ENCODE peak calls at places on chromosome 17, in four cellular contexts. F is dorsolateral prefrontal cortex, M is mammary epithelial cell, E is PC-9. V is an unnamed sample.

GRCh38 chr17:71405101-71405500 is 715.7 kb upstream of the SOX9 start:
- DNase-seq in F (no peak), M (peak), E (peak), V (no peak)

GRCh38 chr17:42780816-42781638 is 617 bp downstream of the WNK4 start:
- DNase-seq in F (no peak), M (no peak), E (no peak), V (no peak)

GRCh38 chr17:59067756-59068155 is 38.9 kb downstream of the TRIM37 start:
- DNase-seq in F (no peak), M (no peak), E (no peak), V (no peak)

GRCh38 chr17:16676645-16677044 is 13.4 kb upstream of the CCDC144A start:
- DNase-seq in F (no peak), M (no peak), E (no peak), V (no peak)

GRCh38 chr17:51372345-51373004 is 112.1 kb downstream of the UTP18 start:
- DNase-seq in F (peak), M (peak), E (peak), V (no peak)

GRCh38 chr17:57080708-57081107 is 4.3 kb upstream of the AKAP1 start:
- DNase-seq in F (no peak), M (peak), E (peak), V (no peak)

GRCh38 chr17:17075037-17075755 is 32.9 kb downstream of the MPRIP start:
- DNase-seq in F (peak), M (peak), E (no peak), V (peak)

GRCh38 chr17:17435323-17435722 is 41.5 kb upstream of the MED9 start:
- DNase-seq in F (no peak), M (no peak), E (no peak), V (no peak)

GRCh38 chr17:44223574-44224046 is 4.1 kb upstream of the UBTF start:
- DNase-seq in F (no peak), M (peak), E (no peak), V (no peak)

GRCh38 chr17:47789611-47790520 is 31.7 kb downstream of the OSBPL7 start:
- DNase-seq in F (peak), M (peak), E (peak), V (peak)

GRCh38 chr17:45848868-45849535 is 4.3 kb downstream of the SPPL2C start:
- DNase-seq in F (peak), M (no peak), E (no peak), V (no peak)

GRCh38 chr17:45292696-45293412 is 24.0 kb downstream of the MAP3K14 start:
- DNase-seq in F (no peak), M (no peak), E (no peak), V (no peak)

GRCh38 chr17:44911133-44912001 is 3.9 kb downstream of the GFAP start:
- DNase-seq in F (peak), M (no peak), E (peak), V (peak)

GRCh38 chr17:55437165-55437605 is 15.6 kb upstream of the MMD start:
- DNase-seq in F (no peak), M (no peak), E (no peak), V (no peak)

GRCh38 chr17:78967782-78968362 is 11.9 kb downstream of the LGALS3BP start:
- DNase-seq in F (no peak), M (no peak), E (no peak), V (no peak)

GRCh38 chr17:46717999-46718398 is 100.5 kb downstream of the WNT3 start:
- DNase-seq in F (no peak), M (no peak), E (no peak), V (no peak)

GRCh38 chr17:9322298-9322697 is 253.3 kb downstream of the STX8 start:
- DNase-seq in F (no peak), M (no peak), E (no peak), V (no peak)

GRCh38 chr17:55727920-55728319 is 5.3 kb upstream of the TMEM100 start:
- DNase-seq in F (no peak), M (peak), E (no peak), V (no peak)

GRCh38 chr17:82107341-82107860 is 9.4 kb upstream of the FASN start:
- DNase-seq in F (no peak), M (no peak), E (no peak), V (peak)

GRCh38 chr17:83195330-83196087 is 116.1 kb downstream of the METRNL start:
- DNase-seq in F (peak), M (no peak), E (no peak), V (peak)

GRCh38 chr17:975321-975982 is 4.1 kb downstream of the NXN start:
- DNase-seq in F (no peak), M (no peak), E (no peak), V (no peak)

GRCh38 chr17:79504181-79504605 is 106.7 kb downstream of the RBFOX3 start:
- DNase-seq in F (peak), M (no peak), E (no peak), V (no peak)

GRCh38 chr17:81831957-81832607 is 1.0 kb downstream of the MCRIP1 start:
- DNase-seq in F (peak), M (peak), E (no peak), V (no peak)

GRCh38 chr17:73424571-73424970 is 112.8 kb upstream of the CDC42EP4 start:
- DNase-seq in F (no peak), M (no peak), E (no peak), V (no peak)

GRCh38 chr17:31492880-31493655 is 101.6 kb downstream of the RAB11FIP4 start:
- DNase-seq in F (peak), M (no peak), E (no peak), V (peak)

GRCh38 chr17:57408064-57408811 is 151.9 kb downstream of the MSI2 start:
- DNase-seq in F (no peak), M (no peak), E (peak), V (no peak)

GRCh38 chr17:68248199-68248825 is 469 bp downstream of the AMZ2 start:
- DNase-seq in F (peak), M (peak), E (no peak), V (no peak)

GRCh38 chr17:57269052-57269451 is 12.7 kb downstream of the MSI2 start:
- DNase-seq in F (no peak), M (no peak), E (no peak), V (no peak)

GRCh38 chr17:20284018-20284417 is 183.3 kb downstream of the LGALS9B start:
- DNase-seq in F (no peak), M (no peak), E (no peak), V (no peak)

GRCh38 chr17:56913000-56913866 is 616 bp downstream of the TRIM25 start:
- DNase-seq in F (no peak), M (no peak), E (no peak), V (no peak)

GRCh38 chr17:58706351-58707140 is 14.1 kb downstream of the RAD51C start:
- DNase-seq in F (no peak), M (no peak), E (no peak), V (no peak)

GRCh38 chr17:16398270-16399267 is 16.8 kb upstream of the TRPV2 start:
- DNase-seq in F (peak), M (peak), E (peak), V (no peak)

DNA sequence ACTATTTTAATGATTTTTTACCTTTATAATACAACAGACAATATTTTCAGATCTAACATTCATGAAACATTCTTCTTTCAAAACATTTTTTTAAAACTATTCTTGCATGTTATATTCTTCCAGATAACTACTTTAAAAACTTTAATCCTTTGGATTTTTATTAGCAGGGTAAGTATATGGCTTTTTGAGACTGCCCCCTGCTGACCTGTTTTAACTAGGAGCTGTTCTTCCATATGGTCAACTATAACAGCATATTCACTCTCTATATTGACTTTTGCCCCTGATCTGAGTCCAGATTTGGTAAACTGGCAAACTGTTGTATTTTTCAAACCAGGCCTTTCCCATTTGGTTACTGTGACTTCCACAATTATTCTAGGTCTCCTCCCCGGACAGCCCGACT is 16.5 kb downstream of the ZNF18 start:
- DNase-seq in F (no peak), M (no peak), E (no peak), V (no peak)
- TF ChIP-seq CTCF in F (peak), M (peak), E (no peak), V (peak)

DNA sequence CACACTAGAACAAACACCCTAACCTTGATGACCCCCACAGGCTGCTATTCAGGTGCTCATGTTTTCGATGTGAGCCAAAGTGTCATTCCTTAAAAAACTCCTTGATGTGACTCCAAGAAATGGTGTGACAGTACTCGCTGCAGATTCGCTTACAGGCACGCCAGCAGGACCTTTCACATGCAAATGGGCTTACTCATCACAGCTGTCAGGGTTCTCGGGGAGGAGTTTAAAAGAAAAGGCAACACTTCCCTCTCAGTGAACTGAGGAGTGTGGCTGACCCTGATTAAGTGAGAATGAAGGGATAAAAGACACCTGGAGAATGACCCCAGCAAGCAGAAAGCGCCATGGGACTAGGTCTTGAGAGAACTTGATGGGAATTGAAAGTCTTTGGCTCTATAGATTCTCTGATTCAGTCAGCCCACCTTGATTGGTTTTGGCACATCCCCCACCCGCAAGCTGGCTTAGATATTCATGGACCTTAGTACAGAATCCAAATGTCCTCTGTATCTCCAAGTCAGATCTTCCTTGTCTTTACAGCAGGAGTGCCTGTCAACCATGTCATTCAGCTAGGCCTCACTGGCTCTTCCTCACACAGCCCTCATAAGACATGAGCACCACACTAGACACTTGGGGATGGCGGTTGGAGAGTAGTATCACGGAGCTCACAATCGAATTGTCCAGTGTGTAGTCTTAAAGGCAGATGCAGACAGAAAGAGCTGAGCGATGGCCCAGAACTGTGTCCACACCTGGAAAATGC is 82.6 kb downstream of the HIC1 start:
- DNase-seq in F (no peak), M (no peak), E (no peak), V (no peak)
- H3K27ac ChIP-seq in F (no peak), M (no peak), E (no peak), V (no peak)

GRCh38 chr17:41284546-41284945 is 9.0 kb downstream of the KRTAP9-7 start:
- DNase-seq in F (no peak), M (no peak), E (no peak), V (no peak)
- H3K4me3 ChIP-seq in F (no peak), M (no peak), E (no peak), V (no peak)

DNA sequence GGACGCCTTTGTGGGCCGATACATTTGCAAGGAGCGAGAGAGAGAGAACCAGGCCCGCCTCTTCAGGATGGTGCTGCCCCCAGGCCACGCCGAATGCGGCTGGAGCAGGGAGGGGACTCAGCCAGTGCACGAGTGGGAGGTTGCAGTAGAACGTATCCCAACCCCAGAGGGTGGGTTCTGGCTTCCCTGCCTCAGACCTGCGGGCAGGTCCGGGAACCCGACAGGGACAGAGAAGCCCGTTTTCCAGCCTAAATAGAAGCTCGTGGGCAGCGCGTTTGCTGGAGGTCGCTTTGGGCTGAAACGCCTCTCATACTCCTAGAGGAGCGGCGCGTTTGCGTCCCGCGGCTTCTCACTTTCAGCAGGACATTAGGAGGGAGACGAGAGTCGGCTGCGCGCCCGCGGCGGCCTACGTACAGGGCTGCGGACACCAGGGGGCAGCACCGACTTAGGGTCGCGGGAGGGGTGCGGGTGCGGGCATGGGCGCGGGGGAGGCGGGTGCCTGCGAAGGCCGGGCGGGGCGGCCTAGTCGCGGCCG is 11.0 kb downstream of the TBX2 start:
- DNase-seq in F (peak), M (no peak), E (no peak), V (peak)
- TF ChIP-seq CTCF in F (peak), M (no peak), E (peak), V (peak)

GRCh38 chr17:76139801-76140660 is 1.0 kb downstream of the FOXJ1 start:
- DNase-seq in F (no peak), M (no peak), E (no peak), V (no peak)
- H3K27ac ChIP-seq in F (no peak), M (no peak), E (no peak), V (no peak)

DNA sequence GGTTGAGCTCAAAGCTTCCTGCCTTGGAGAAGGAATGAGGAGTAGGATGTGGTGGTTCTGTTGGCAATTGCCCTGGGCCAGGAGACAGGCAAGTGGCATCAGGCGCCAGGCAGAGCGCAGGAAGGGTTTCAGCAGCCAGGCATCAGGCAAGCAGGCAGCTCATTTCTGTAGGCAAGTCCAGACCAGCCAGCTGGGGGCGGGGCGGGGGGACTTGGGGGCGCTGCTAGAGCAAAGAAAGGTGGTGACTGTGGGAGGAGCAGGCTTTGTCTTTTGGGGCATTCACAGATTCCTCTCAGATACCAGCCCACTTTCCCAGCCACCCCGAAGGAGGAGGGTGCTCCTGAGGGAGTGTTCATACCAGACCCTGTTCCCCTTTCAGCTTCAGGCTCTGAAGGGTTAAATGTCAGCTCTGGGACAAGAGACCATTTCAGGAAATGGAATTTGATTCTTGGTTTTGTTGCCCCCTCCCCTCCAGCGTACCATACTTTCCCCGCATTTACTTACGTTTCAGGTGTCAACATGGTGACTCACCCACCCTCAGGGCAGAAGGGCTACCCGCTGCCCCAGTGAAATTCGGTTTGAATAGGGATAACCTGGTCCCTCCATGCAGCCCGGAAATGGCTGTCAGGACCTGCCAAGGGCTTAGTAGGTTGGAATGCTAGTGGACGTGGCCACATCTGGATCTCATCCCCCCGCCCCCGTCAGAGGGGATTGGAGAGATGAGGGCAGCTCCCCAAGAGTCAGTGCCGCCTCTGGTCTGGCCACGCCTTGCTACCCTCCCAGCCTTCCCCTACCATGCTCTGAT is 13.2 kb downstream of the NGFR start:
- DNase-seq in F (no peak), M (peak), E (peak), V (no peak)
- H3K4me3 ChIP-seq in F (no peak), M (no peak), E (peak), V (no peak)

DNA sequence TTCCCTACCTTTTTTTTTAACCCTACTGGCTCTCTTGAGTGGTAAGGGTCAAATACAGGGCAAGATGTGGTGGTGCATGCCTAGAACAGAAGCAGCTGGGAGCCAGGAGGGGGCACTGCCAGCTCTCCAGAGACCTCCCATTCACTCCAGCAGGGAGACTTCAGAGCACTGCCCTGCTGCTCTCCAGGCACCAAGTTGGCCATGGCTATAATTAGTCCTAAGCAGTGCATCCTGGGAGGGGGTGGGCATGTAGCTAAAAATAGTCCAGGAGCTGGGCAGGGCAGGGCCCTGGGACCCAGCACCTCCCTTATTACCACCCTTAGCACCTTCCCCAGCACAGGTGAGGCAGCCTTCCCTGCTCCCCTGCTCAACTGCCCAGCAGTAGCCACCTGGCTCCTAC is 3.5 kb downstream of the CORO6 start:
- DNase-seq in F (no peak), M (no peak), E (no peak), V (no peak)
- TF ChIP-seq CTCF in F (peak), M (peak), E (no peak), V (peak)

V was measured in left ventricle myocardium inferior.